ENCODE peak calls at places on chromosomes 1 and 21, in five cellular contexts. L is A549, D is K562, U is HepG2, Q is GM12878. W is an unnamed sample.

GRCh38 chr1:1001057-1001630 is 1.2 kb upstream of the HES4 start:
- DNase-seq in L (no peak), D (peak; percentile 58), Q (no peak), U (no peak), W (no peak)

GRCh38 chr1:154327466-154328317 is 2.4 kb downstream of the ATP8B2 start:
- DNase-seq in L (no peak), D (no peak), U (no peak), Q (no peak), W (no peak)

GRCh38 chr1:53137729-53138128 is 4.7 kb downstream of the SLC1A7 start:
- DNase-seq in Q (no peak), U (peak; percentile 41), D (peak; percentile 53), L (peak; percentile 56), W (no peak)

GRCh38 chr1:228345201-228345930 is 61.3 kb downstream of the TRIM11 start:
- DNase-seq in D (no peak), L (no peak), U (no peak), Q (no peak), W (peak; percentile 35)

GRCh38 chr21:45052960-45053359 is 21.4 kb upstream of the ADARB1 start:
- DNase-seq in Q (no peak), D (no peak), L (no peak), U (no peak), W (no peak)

GRCh38 chr1:218967836-218968235 is 205.8 kb upstream of the LYPLAL1 start:
- DNase-seq in L (no peak), Q (no peak), U (no peak), D (no peak), W (no peak)

GRCh38 chr1:156083800-156084790 is 1.8 kb upstream of the MEX3A start:
- DNase-seq in U (no peak), L (no peak), D (no peak), Q (no peak), W (no peak)

GRCh38 chr21:32918467-32919140 is 107.1 kb upstream of the OLIG2 start:
- DNase-seq in U (no peak), Q (no peak), D (no peak), L (no peak), W (no peak)

GRCh38 chr1:211352985-211353515 is 26.4 kb downstream of the TRAF5 start:
- DNase-seq in Q (no peak), D (peak; percentile 68), U (peak; percentile 79), L (peak; percentile 45), W (no peak)

GRCh38 chr1:59769412-59770095 is 45.2 kb upstream of the HOOK1 start:
- DNase-seq in D (no peak), U (no peak), Q (no peak), L (no peak), W (no peak)

GRCh38 chr1:237134929-237135328 is 92.9 kb downstream of the RYR2 start:
- DNase-seq in U (no peak), D (no peak), Q (no peak), L (no peak), W (no peak)

GRCh38 chr1:216306830-216307229 is 116.4 kb downstream of the USH2A start:
- DNase-seq in D (no peak), L (no peak), Q (no peak), U (no peak), W (no peak)

GRCh38 chr1:78211483-78212092 is 165.8 kb downstream of the GIPC2 start:
- DNase-seq in D (no peak), Q (no peak), U (no peak), L (no peak), W (no peak)

GRCh38 chr1:78214334-78214733 is 168.6 kb downstream of the GIPC2 start:
- DNase-seq in L (no peak), D (no peak), Q (no peak), U (no peak), W (no peak)

DNA sequence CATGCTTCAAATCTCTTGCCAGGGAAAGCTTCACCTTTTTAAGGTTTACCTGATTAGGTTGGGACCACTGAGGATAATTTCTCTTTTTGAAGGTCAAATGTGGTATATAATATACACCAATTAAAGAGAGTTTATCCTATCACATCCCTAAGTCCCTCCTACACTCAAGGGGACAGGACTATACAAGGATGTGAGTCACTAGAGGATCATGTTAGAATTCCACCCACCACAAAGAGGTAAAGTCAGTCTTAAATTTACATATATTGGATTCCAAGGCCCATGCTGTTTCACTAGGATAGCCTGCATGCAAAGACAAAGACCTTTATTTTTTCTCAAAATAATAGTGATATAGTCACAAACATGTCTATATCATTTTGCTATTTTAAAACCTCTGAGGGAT is 164.4 kb downstream of the GIPC2 start:
- DNase-seq in D (no peak), L (no peak), Q (no peak), U (no peak), W (no peak)
- TF ChIP-seq KDM1A in D (no peak), L (no peak), Q (no peak), U (no peak), W (no peak)

GRCh38 chr1:41416081-41416480 is 54.8 kb downstream of the FOXO6 start:
- DNase-seq in L (no peak), D (no peak), Q (no peak), U (no peak), W (no peak)

GRCh38 chr1:41417335-41417682 is 56.1 kb downstream of the FOXO6 start:
- DNase-seq in D (no peak), L (no peak), U (no peak), Q (no peak), W (no peak)

GRCh38 chr1:41416552-41417334 is 55.5 kb downstream of the FOXO6 start:
- DNase-seq in D (peak; percentile 75), Q (peak; percentile 5), L (peak; percentile 76), U (peak; percentile 43), W (peak; percentile 87)

GRCh38 chr1:41418868-41419583 is 57.8 kb downstream of the FOXO6 start:
- DNase-seq in U (peak; percentile 34), Q (no peak), L (peak; percentile 67), D (no peak), W (no peak)

DNA sequence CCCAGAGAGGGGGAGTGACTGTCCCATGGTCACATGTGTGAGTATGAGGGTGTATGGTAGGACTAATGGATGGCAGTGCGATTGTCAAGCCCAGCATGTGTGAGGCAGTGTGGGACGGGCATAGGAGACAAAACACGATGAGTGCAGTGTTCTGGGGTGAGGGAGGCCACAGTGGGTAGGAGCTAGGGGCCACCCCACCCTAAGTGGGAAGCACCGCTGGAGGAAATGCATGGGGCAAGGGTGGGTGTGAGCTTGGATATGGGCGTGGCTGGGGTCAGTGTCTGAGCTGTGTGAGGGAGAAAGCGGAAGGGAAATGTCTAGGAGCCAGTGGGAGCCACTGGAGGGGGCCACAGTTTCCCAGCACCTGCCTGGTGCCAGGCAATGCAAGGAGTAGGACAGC is 56.5 kb downstream of the FOXO6 start:
- DNase-seq in Q (no peak), L (no peak), U (no peak), D (no peak), W (no peak)
- H3K27ac ChIP-seq in Q (no peak overlapping the region), L (no peak overlapping the region), U (no peak overlapping the region), D (no peak overlapping the region), W (no peak overlapping the region)

GRCh38 chr1:81662913-81663526 is 137.7 kb upstream of the ADGRL2 start:
- DNase-seq in U (no peak), Q (no peak), L (no peak), D (no peak), W (no peak)
- TF ChIP-seq EP300 in U (no peak), Q (no peak), L (no peak), D (no peak), W (no peak)

GRCh38 chr1:230501845-230502244 is 75.7 kb upstream of the PGBD5 start:
- DNase-seq in L (no peak), U (no peak), Q (no peak), D (no peak), W (no peak)
- TF ChIP-seq KDM1A in L (no peak), U (no peak), Q (no peak), D (no peak), W (no peak)

DNA sequence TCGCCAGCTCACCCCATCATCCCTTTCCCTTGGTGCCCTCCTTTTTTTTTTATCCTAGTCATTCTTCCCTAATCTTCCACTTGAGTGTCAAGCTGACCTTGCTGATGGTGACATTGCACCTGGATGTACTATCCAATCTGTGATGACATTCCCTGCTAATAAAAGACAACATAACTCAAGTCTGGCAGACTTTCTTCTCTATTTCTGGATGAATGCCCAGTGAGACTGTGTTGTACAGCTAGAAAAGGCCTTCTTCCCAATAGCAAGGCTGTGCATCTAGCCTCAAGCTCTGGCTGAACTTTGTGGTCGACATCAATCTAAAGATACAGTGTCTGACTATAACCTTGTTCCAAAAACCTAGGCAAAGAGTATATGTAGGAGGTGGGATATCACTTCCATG is 6.4 kb downstream of the IL24 start:
- DNase-seq in Q (no peak), U (no peak), D (no peak), L (no peak), W (no peak)
- H3K27ac ChIP-seq in Q (no peak overlapping the region), U (no peak overlapping the region), D (no peak overlapping the region), L (no peak overlapping the region), W (no peak overlapping the region)

DNA sequence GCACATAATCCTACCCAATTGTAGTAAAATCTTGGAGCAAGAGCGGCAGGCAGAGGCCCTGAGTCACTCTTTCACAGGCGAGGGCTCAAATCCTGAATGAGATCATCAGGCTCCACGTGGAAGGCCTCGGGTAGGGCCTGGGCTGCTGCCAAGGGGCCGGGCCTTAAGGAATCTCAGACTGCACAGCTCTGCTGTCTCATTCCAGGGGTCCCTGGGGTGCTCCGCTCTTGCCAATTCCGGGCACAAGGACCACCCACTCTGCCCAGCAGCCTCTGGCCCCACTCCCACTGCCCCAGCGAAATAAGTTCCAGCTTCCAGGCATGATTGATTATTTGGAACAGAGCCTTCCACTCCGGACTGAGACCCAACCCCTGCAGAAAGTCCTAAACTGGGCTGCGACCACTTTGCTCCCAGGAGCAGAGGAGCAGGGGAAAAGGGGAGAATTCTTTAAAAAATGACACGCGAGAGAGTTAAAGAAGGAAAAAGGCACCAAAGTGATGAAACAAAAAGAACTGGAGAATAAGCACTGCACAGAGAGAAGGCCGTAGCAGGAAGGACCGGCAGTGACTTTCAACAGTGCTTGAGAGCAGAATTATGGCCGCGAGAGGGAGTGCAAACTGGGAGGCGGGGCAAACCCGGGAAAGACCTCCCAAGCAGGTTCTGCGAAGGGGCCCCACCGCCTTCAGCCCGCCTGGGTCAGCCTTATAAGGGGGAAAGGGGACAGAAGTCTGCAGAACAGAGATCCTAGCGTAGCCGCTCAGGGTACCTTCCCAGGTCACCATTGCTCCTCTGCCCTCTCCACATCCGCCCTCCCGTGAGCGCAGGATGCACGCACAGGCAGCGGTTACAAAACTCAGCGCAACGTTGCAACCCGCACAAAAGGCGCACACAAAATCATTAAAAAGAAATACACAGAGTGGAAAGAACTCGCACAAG is 2.0 kb downstream of the ADAMTS1 start:
- DNase-seq in Q (no peak), U (no peak), L (peak; percentile 67), D (no peak), W (no peak)
- TF ChIP-seq EP300 in Q (no peak), U (no peak), L (no peak), D (no peak), W (no peak)

GRCh38 chr1:65157546-65157941 is 9.5 kb downstream of the AK4 start:
- DNase-seq in Q (no peak), L (no peak), U (no peak), D (no peak), W (no peak)

GRCh38 chr1:65151641-65152040 is 3.6 kb downstream of the AK4 start:
- DNase-seq in D (no peak), U (no peak), Q (no peak), L (no peak), W (no peak)

GRCh38 chr1:65159801-65160523 is 12.0 kb downstream of the AK4 start:
- DNase-seq in D (no peak), U (no peak), L (no peak), Q (no peak), W (no peak)

GRCh38 chr1:65153635-65154034 is 5.6 kb downstream of the AK4 start:
- DNase-seq in U (no peak), D (no peak), Q (no peak), L (no peak), W (no peak)

GRCh38 chr1:65156910-65157545 is 9.0 kb downstream of the AK4 start:
- DNase-seq in U (no peak), L (no peak), Q (no peak), D (no peak), W (no peak)
- TF ChIP-seq KDM1A in U (no peak), L (no peak), Q (no peak), D (no peak), W (no peak)

GRCh38 chr1:58664881-58665280 is 35.0 kb downstream of the MYSM1 start:
- DNase-seq in Q (no peak), L (no peak), D (no peak), U (no peak), W (no peak)
- H3K27ac ChIP-seq in Q (no peak overlapping the region), L (no peak overlapping the region), D (no peak overlapping the region), U (no peak overlapping the region), W (no peak overlapping the region)